ENCODE peak calls at places on chromosomes 2 and 18, in nine cellular contexts. H, T, I, C, O, A, N, P and Y are unnamed samples.

GRCh38 chr2:157875720-157876065 is 437 bp downstream of the ACVR1 start:
- DNase-seq in T (peak), C (no peak), P (no peak), A (peak), N (no peak), H (no peak), I (no peak), O (no peak), Y (no peak)

GRCh38 chr2:159744363-159744762 is 32.1 kb downstream of the MARCHF7 start:
- DNase-seq in I (no peak), A (no peak), H (no peak), N (no peak), P (no peak), T (no peak), C (peak), O (peak), Y (no peak)

GRCh38 chr2:9285921-9286320 is 79.3 kb downstream of the ASAP2 start:
- DNase-seq in I (no peak), O (no peak), C (no peak), P (no peak), N (no peak), H (no peak), A (no peak), T (no peak), Y (no peak)

GRCh38 chr2:118014492-118014824 is 588 bp upstream of the CCDC93 start:
- DNase-seq in C (no peak), I (no peak), H (no peak), A (no peak), O (no peak), N (no peak), P (no peak), T (peak), Y (no peak)

GRCh38 chr2:98085649-98086048 is 1.3 kb upstream of the VWA3B start:
- DNase-seq in A (peak), H (no peak), I (no peak), T (no peak), N (no peak), O (no peak), C (no peak), P (no peak), Y (no peak)

GRCh38 chr2:183678908-183679307 is 554.7 kb downstream of the NUP35 start:
- DNase-seq in H (no peak), O (no peak), P (no peak), A (no peak), T (peak), N (no peak), I (no peak), C (no peak), Y (no peak)

GRCh38 chr2:238128061-238129040 is 10.1 kb upstream of the KLHL30 start:
- DNase-seq in O (no peak), P (no peak), H (peak), A (peak), N (no peak), C (no peak), I (no peak), T (no peak), Y (no peak)

GRCh38 chr2:169136885-169137534 is 67.6 kb downstream of the DHRS9 start:
- DNase-seq in P (no peak), H (no peak), C (no peak), O (peak), I (no peak), A (no peak), T (no peak), N (no peak), Y (no peak)

GRCh38 chr2:233243348-233243747 is 8.1 kb upstream of the ATG16L1 start:
- DNase-seq in O (no peak), T (no peak), H (no peak), P (no peak), A (no peak), N (no peak), I (no peak), C (no peak), Y (no peak)

GRCh38 chr2:64220906-64221659 is 76.9 kb upstream of the PELI1 start:
- DNase-seq in T (no peak), C (peak), A (no peak), N (no peak), O (no peak), H (no peak), I (no peak), P (no peak), Y (no peak)

GRCh38 chr2:165746501-165746900 is 47.5 kb downstream of the GALNT3 start:
- DNase-seq in P (no peak), T (no peak), H (no peak), I (no peak), N (no peak), A (no peak), O (no peak), C (no peak), Y (no peak)

GRCh38 chr2:192194866-192195547 is at the start of gene TMEFF2:
- DNase-seq in I (no peak), N (peak), T (peak), A (peak), O (peak), C (peak), P (no peak), H (peak), Y (peak)
- H3K4me3 ChIP-seq in I (no peak), N (peak), T (peak), A (peak), O (peak), C (peak), P (peak), H (peak), Y (peak)

GRCh38 chr2:46802665-46803550 is 112.7 kb downstream of the MCFD2 start:
- DNase-seq in T (no peak), N (no peak), I (no peak), A (no peak), C (peak), H (no peak), O (no peak), P (no peak), Y (no peak)
- TF ChIP-seq CTCF in T (no peak), N (no peak), I (no peak), A (no peak), C (peak), H (no peak), O (no peak), P (no peak), Y (no peak)

DNA sequence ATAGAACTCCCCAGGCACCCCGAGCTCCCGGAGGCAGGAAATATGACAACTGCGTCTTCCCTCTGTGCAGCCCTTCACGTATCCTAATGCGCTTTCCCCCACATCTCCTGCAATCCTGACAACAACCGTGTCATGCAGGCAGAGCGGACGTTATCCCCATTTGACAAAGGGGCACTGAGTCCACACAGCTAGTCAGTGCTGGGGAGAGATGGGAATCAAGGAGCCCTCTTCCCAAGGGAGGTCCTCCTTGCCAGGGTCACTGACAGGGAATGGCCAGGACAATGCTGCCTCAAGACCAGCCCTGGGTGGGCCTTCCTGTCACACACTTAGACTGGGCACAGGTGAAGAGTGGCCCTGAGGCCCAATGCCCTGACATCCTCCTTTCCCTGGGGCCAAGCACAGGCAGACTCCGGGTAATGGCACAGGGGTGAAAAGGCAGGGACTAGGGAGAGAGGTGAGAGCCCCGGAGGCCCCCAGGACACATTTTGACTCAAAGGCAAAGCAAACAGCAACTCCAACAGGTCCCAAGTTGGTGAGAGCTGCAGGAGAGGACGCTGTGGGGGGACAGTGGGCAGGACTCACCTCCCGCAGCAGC is 2.2 kb downstream of the ADCY3 start:
- DNase-seq in C (no peak), A (no peak), I (no peak), H (no peak), N (no peak), T (no peak), O (no peak), P (no peak), Y (no peak)
- H3K4me3 ChIP-seq in C (peak), A (no peak), I (no peak), H (peak), N (no peak), T (no peak), O (no peak), P (no peak), Y (peak)

GRCh38 chr18:5885337-5885736 is 10.0 kb downstream of the TMEM200C start:
- DNase-seq in H (no peak), P (no peak), I (no peak), N (no peak), C (no peak), O (no peak), T (no peak), A (no peak), Y (no peak)
- TF ChIP-seq CTCF in H (no peak), P (no peak), I (no peak), N (no peak), C (no peak), O (no peak), T (no peak), A (no peak), Y (no peak)